ENCODE peak calls at places on chromosome 21, in six cellular contexts. F is mesenchymal stem cell, V is H1, Q is H9, W is IMR-90, N is neuronal stem cell. B is an unnamed sample.
A peak's percentile ranks its signal among the peaks of the same experiment; 100 is the strongest.

GRCh38 chr21:45136927-45137611 is 62.7 kb downstream of the ADARB1 start:
- DNase-seq in F (peak; percentile 90), V (peak; percentile 91), Q (peak; percentile 84), W (peak; percentile 90), N (peak; percentile 77), B (peak; percentile 92)

GRCh38 chr21:39251326-39251725 is 62.1 kb downstream of the BRWD1 start:
- DNase-seq in F (peak; percentile 4), V (no peak), Q (no peak), W (peak; percentile 24), N (no peak), B (no peak)

GRCh38 chr21:17612023-17612564 is 607 bp downstream of the BTG3 start:
- DNase-seq in F (peak; percentile 88), V (peak; percentile 64), Q (peak; percentile 31), W (peak; percentile 59), N (peak; percentile 14), B (peak; percentile 63)

GRCh38 chr21:39006653-39007417 is 176.4 kb downstream of the PSMG1 start:
- DNase-seq in F (no peak), V (no peak), Q (no peak), W (no peak), N (no peak), B (no peak)

GRCh38 chr21:30153697-30154340 is 12.8 kb downstream of the CLDN17 start:
- DNase-seq in F (no peak), V (no peak), Q (no peak), W (no peak), N (no peak), B (no peak)

GRCh38 chr21:33840771-33841170 is 74.8 kb downstream of the ATP5PO start:
- DNase-seq in F (no peak), V (no peak), Q (no peak), W (peak; percentile 28), N (no peak), B (no peak)

GRCh38 chr21:25934771-25935224 is 200.0 kb downstream of the GABPA start:
- DNase-seq in F (peak; percentile 98), V (no peak), Q (no peak), W (peak; percentile 99), N (no peak), B (peak; percentile 62)

GRCh38 chr21:24456358-24456757 is 1150.9 kb downstream of the MRPL39 start:
- DNase-seq in F (no peak), V (no peak), Q (no peak), W (no peak), N (no peak), B (no peak)

GRCh38 chr21:34613679-34614442 is 1.1 kb downstream of the RCAN1 start:
- DNase-seq in F (peak; percentile 36), V (no peak), Q (no peak), W (peak; percentile 7), N (no peak), B (no peak)

GRCh38 chr21:33492571-33492970 is 1.1 kb upstream of the DNAJC28 start:
- DNase-seq in F (peak; percentile 10), V (no peak), Q (no peak), W (peak; percentile 57), N (no peak), B (no peak)

GRCh38 chr21:28393279-28393678 is 599.4 kb downstream of the LTN1 start:
- DNase-seq in F (no peak), V (no peak), Q (no peak), W (peak; percentile 21), N (no peak), B (no peak)

GRCh38 chr21:31124005-31124404 is 85.7 kb upstream of the KRTAP19-8 start:
- DNase-seq in F (no peak), V (no peak), Q (no peak), W (no peak), N (peak; percentile 8), B (no peak)

GRCh38 chr21:29189358-29189757 is 58.9 kb downstream of the MAP3K7CL start:
- DNase-seq in F (no peak), V (no peak), Q (no peak), W (peak; percentile 44), N (no peak), B (no peak)

GRCh38 chr21:44926364-44927101 is 5.8 kb upstream of the ITGB2 start:
- DNase-seq in F (no peak), V (no peak), Q (no peak), W (peak; percentile 29), N (no peak), B (peak; percentile 3)

GRCh38 chr21:39082656-39083376 is 100.4 kb downstream of the PSMG1 start:
- DNase-seq in F (no peak), V (no peak), Q (peak; percentile 74), W (no peak), N (no peak), B (peak; percentile 52)

GRCh38 chr21:16291296-16291695 is 561.5 kb downstream of the USP25 start:
- DNase-seq in F (no peak), V (no peak), Q (no peak), W (no peak), N (no peak), B (no peak)

GRCh38 chr21:22535630-22536029 is 1537.4 kb downstream of the NCAM2 start:
- DNase-seq in F (no peak), V (no peak), Q (no peak), W (no peak), N (no peak), B (no peak)

GRCh38 chr21:9837946-9838801 is 683.2 kb upstream of the TPTE start:
- DNase-seq in F (no peak), V (no peak), Q (no peak), W (no peak), N (no peak), B (no peak)

GRCh38 chr21:25234857-25235801 is 372.2 kb downstream of the MRPL39 start:
- DNase-seq in F (no peak), V (no peak), Q (no peak), W (no peak), N (no peak), B (no peak)

GRCh38 chr21:25461730-25462129 is 145.6 kb downstream of the MRPL39 start:
- DNase-seq in F (no peak), V (no peak), Q (no peak), W (peak; percentile 12), N (no peak), B (no peak)

GRCh38 chr21:46559291-46559983 is 45.4 kb downstream of the S100B start:
- DNase-seq in F (no peak), V (peak; percentile 41), Q (no peak), W (no peak), N (no peak), B (no peak)

GRCh38 chr21:45371092-45371491 is 33.9 kb upstream of the COL18A1 start:
- DNase-seq in F (no peak), V (no peak), Q (no peak), W (no peak), N (no peak), B (no peak)

GRCh38 chr21:45979141-45979631 is 2.4 kb upstream of the COL6A1 start:
- DNase-seq in F (peak; percentile 58), V (peak; percentile 49), Q (peak; percentile 38), W (no peak), N (no peak), B (no peak)

GRCh38 chr21:45747802-45748445 is 104.4 kb downstream of the PCBP3 start:
- DNase-seq in F (peak; percentile 36), V (peak; percentile 45), Q (no peak), W (peak; percentile 51), N (no peak), B (no peak)

GRCh38 chr21:16534408-16535099 is 804.8 kb downstream of the USP25 start:
- DNase-seq in F (no peak), V (no peak), Q (no peak), W (peak; percentile 32), N (no peak), B (no peak)

GRCh38 chr21:25647632-25648031 is 8.6 kb downstream of the JAM2 start:
- DNase-seq in F (no peak), V (no peak), Q (no peak), W (no peak), N (no peak), B (no peak)

DNA sequence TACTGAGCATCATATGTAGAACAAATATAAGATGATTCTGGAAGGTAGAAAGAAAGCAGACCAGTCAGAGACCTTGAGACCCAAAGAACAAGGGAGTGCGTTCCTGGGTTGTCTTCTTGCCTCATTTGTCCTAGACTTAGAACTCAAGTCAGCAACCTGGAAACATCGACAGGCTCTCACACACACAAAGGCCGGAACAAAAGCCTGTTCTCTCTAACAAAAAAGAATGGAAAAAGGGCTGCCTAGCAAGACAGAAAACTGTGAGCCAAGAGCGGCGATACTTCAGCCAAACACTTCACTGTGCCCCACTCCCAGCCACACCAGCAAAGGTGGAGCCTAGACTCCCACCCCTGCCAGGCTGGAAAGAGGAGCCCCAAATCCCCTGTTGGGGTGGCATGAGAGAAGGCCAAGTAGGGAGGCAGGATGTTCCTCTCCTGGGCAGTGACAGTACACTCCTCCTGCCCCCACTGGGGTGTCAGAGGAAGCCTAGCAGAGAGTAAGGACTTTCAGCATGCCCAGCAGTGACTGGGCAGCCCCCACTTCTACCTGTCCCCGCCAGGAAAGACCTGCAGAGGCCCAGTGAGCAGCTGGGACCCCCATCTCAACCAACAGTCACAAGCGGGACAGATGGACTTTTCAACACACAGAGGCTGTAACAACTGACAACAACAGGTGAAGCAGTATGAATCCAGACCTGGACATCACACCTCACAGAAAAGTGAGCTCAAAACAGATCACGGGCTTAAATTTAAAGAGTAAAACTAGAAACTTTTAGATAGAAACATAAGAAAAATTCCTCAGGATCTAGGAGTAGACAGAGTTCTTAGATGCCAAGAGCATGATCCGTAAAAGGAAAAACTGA is 33.0 kb downstream of the MRAP start:
- DNase-seq in F (no peak), V (no peak), Q (no peak), W (no peak), N (peak; percentile 23), B (no peak)
- H4K91ac ChIP-seq in F (no peak overlapping the region), V (no peak overlapping the region), Q (no peak overlapping the region), W (no peak overlapping the region), N (no peak overlapping the region), B (no peak overlapping the region)

GRCh38 chr21:37631319-37632117 is 264.9 kb downstream of the DYRK1A start:
- DNase-seq in F (peak; percentile 25), V (peak; percentile 58), Q (peak; percentile 63), W (no peak), N (peak; percentile 27), B (no peak)
- H3K9ac ChIP-seq in F (no peak overlapping the region), V (no peak overlapping the region), Q (peak overlapping the region; percentile 25), W (no peak overlapping the region), N (no peak overlapping the region), B (no peak overlapping the region)

DNA sequence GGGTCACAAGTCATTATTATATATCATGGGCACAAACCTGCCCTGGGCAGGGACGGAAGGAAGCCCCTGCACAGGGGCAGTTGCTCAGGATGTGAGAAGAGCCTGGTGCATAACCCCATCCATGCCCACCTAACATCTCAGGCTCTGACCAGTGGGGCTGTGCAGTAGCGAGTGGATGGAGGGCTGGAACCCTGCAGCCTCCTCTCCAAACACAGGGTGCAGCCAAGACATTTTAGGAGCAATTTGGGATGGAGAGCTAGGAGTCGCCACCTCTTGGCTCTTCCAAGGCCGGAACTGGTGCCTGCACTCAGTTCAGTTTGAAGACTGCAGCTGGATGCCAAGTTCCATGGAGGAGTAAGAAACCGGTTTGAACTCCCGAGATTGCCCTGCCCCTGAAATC is 2.8 kb downstream of the MX1 start:
- DNase-seq in F (no peak), V (peak; percentile 27), Q (no peak), W (no peak), N (no peak), B (no peak)
- H3K4me2 ChIP-seq in F (no peak overlapping the region), V (no peak overlapping the region), Q (no peak overlapping the region), W (no peak overlapping the region), N (no peak overlapping the region), B (no peak overlapping the region)

DNA sequence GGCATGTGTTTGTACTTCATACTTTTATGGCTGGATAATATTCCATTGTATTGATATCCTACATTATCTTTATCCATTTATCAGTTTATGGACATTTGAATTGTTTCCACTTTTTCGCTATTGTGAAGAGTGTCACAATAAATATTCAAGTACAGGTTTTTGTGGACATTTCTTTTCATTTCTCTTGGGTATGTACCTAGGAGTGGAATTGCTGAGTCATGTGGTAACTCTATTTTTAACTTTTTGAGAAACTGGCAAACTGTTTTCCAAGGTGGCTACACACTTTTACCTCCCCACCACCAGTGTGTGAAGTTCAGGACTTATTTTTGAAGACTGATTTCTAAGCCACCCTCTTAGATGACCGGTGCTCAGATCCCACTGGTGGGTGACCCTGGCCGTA is 39.0 kb upstream of the DSCAM start:
- DNase-seq in F (no peak), V (no peak), Q (no peak), W (no peak), N (no peak), B (no peak)
- H4K91ac ChIP-seq in F (no peak overlapping the region), V (no peak overlapping the region), Q (no peak overlapping the region), W (no peak overlapping the region), N (no peak overlapping the region), B (no peak overlapping the region)